ENCODE peak calls at places on chromosomes 11 and 22, in five cellular contexts. One of them, this sample, is unnamed.

GRCh38 chr22:45998638-45999378 is 21.8 kb upstream of the WNT7B start:
- DNase-seq in PC-3: no peak
- DNase-seq in fibroblast of villous mesenchyme: no peak
- DNase-seq in brain microvascular endothelial cell: no peak
- DNase-seq in IMR-90: no peak
- DNase-seq in this sample: no peak

GRCh38 chr11:67464411-67465189 is 4.5 kb downstream of the TMEM134 start:
- DNase-seq in PC-3: peak; percentile 93
- DNase-seq in IMR-90: peak; percentile 42
- DNase-seq in brain microvascular endothelial cell: peak; percentile 62
- DNase-seq in fibroblast of villous mesenchyme: peak; percentile 61
- DNase-seq in this sample: peak; percentile 25

GRCh38 chr11:28110108-28110838 is 2.1 kb downstream of the METTL15 start:
- DNase-seq in brain microvascular endothelial cell: peak; percentile 75
- DNase-seq in fibroblast of villous mesenchyme: peak; percentile 80
- DNase-seq in PC-3: peak; percentile 71
- DNase-seq in IMR-90: peak; percentile 78
- DNase-seq in this sample: peak; percentile 78

GRCh38 chr22:28402066-28402465 is 277.6 kb downstream of the TTC28 start:
- DNase-seq in fibroblast of villous mesenchyme: no peak
- DNase-seq in brain microvascular endothelial cell: no peak
- DNase-seq in PC-3: no peak
- DNase-seq in IMR-90: no peak
- DNase-seq in this sample: no peak

GRCh38 chr11:66882540-66882939 is 25.7 kb downstream of the LRFN4 start:
- DNase-seq in IMR-90: no peak
- DNase-seq in fibroblast of villous mesenchyme: no peak
- DNase-seq in brain microvascular endothelial cell: no peak
- DNase-seq in PC-3: no peak
- DNase-seq in this sample: no peak

GRCh38 chr11:20026629-20027545 is 133.4 kb downstream of the DBX1 start:
- DNase-seq in PC-3: peak; percentile 84
- DNase-seq in brain microvascular endothelial cell: no peak
- DNase-seq in IMR-90: no peak
- DNase-seq in fibroblast of villous mesenchyme: no peak
- DNase-seq in this sample: no peak

GRCh38 chr22:26534874-26535470 is 22.7 kb upstream of the TFIP11 start:
- DNase-seq in IMR-90: no peak
- DNase-seq in PC-3: no peak
- DNase-seq in brain microvascular endothelial cell: no peak
- DNase-seq in fibroblast of villous mesenchyme: no peak
- DNase-seq in this sample: no peak

GRCh38 chr11:23542171-23542570 is 681.9 kb upstream of the CCDC179 start:
- DNase-seq in brain microvascular endothelial cell: no peak
- DNase-seq in fibroblast of villous mesenchyme: no peak
- DNase-seq in PC-3: no peak
- DNase-seq in IMR-90: no peak
- DNase-seq in this sample: no peak

GRCh38 chr11:32382339-32383049 is 52.8 kb downstream of the WT1 start:
- DNase-seq in PC-3: peak; percentile 11
- DNase-seq in fibroblast of villous mesenchyme: peak; percentile 81
- DNase-seq in IMR-90: no peak
- DNase-seq in brain microvascular endothelial cell: no peak
- DNase-seq in this sample: no peak

GRCh38 chr11:73017024-73017751 is 124.9 kb downstream of the FCHSD2 start:
- DNase-seq in brain microvascular endothelial cell: no peak
- DNase-seq in PC-3: no peak
- DNase-seq in IMR-90: no peak
- DNase-seq in fibroblast of villous mesenchyme: no peak
- DNase-seq in this sample: no peak

GRCh38 chr22:29307658-29308147 is 1.3 kb downstream of the GAS2L1 start:
- DNase-seq in fibroblast of villous mesenchyme: no peak
- DNase-seq in brain microvascular endothelial cell: no peak
- DNase-seq in IMR-90: no peak
- DNase-seq in PC-3: peak; percentile 18
- DNase-seq in this sample: no peak

GRCh38 chr22:28801845-28802594 is 1.7 kb upstream of the XBP1 start:
- DNase-seq in brain microvascular endothelial cell: no peak
- DNase-seq in PC-3: no peak
- DNase-seq in fibroblast of villous mesenchyme: peak; percentile 51
- DNase-seq in IMR-90: no peak
- DNase-seq in this sample: peak; percentile 42

GRCh38 chr11:128544625-128545024 is 42.7 kb downstream of the ETS1 start:
- DNase-seq in fibroblast of villous mesenchyme: peak; percentile 71
- DNase-seq in brain microvascular endothelial cell: no peak
- DNase-seq in PC-3: no peak
- DNase-seq in IMR-90: peak; percentile 77
- DNase-seq in this sample: peak; percentile 42

GRCh38 chr11:74672332-74672955 is 58.8 kb downstream of the CHRDL2 start:
- DNase-seq in IMR-90: no peak
- DNase-seq in fibroblast of villous mesenchyme: peak; percentile 46
- DNase-seq in brain microvascular endothelial cell: no peak
- DNase-seq in PC-3: peak; percentile 23
- DNase-seq in this sample: no peak

GRCh38 chr11:74670171-74670570 is 61.1 kb downstream of the CHRDL2 start:
- DNase-seq in PC-3: no peak
- DNase-seq in IMR-90: no peak
- DNase-seq in fibroblast of villous mesenchyme: no peak
- DNase-seq in brain microvascular endothelial cell: no peak
- DNase-seq in this sample: no peak

GRCh38 chr11:74671520-74672196 is 59.6 kb downstream of the CHRDL2 start:
- DNase-seq in fibroblast of villous mesenchyme: peak; percentile 30
- DNase-seq in PC-3: peak; percentile 83
- DNase-seq in brain microvascular endothelial cell: peak; percentile 48
- DNase-seq in IMR-90: peak; percentile 86
- DNase-seq in this sample: peak; percentile 85

GRCh38 chr11:74672956-74673895 is 58.0 kb downstream of the CHRDL2 start:
- DNase-seq in IMR-90: peak; percentile 100
- DNase-seq in PC-3: peak; percentile 94
- DNase-seq in fibroblast of villous mesenchyme: peak; percentile 99
- DNase-seq in brain microvascular endothelial cell: peak; percentile 99
- DNase-seq in this sample: peak; percentile 99

DNA sequence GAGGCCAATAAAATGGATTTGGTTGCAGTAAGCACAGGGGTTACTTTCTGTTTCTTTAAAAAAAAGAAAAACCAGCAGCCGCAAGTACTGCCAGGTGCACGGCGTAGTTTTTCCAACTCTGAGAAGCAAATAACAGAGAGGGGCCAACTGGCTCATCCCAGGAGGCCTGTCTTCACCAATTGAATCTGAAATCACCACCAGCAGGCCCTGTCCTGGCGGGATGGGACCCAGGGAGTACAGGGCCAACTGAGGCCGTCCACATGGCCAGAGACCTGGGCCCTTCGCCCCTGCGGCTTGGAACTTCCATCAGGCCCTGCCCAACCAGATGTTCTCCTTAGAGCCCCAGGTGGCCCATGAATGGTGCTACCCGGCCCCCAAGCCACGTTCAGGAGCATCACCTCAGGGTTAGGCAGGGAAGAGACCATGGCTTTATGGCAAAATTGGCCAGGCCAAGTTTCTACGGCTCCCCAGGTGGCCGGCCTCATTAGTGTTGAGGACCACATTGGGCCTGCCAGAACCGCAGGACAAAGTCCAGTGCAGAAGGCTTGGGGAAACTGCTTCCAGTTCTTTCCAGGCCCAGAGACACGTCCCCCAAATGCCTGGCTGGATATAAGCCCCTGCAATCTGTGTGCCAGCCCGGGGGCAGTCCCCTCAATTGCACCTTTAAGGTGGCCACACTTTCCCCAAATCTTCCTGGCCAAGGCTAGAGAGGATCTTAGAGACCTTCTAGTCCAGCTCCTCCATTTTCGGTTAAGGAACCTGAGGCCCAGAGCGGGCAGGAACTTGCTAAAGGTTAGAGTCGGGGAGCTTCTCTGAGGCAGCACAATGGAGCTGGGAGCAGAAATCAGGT is 61.7 kb downstream of the CHRDL2 start:
- DNase-seq in fibroblast of villous mesenchyme: no peak
- DNase-seq in IMR-90: no peak
- DNase-seq in brain microvascular endothelial cell: no peak
- DNase-seq in PC-3: no peak
- DNase-seq in this sample: no peak
- H3K4me3 ChIP-seq in fibroblast of villous mesenchyme: no peak overlapping the region
- H3K4me3 ChIP-seq in IMR-90: no peak overlapping the region
- H3K4me3 ChIP-seq in brain microvascular endothelial cell: no peak overlapping the region
- H3K4me3 ChIP-seq in PC-3: no peak overlapping the region
- H3K4me3 ChIP-seq in this sample: no peak overlapping the region

GRCh38 chr22:37735054-37735453 is 38.2 kb downstream of the TRIOBP start:
- DNase-seq in PC-3: no peak
- DNase-seq in IMR-90: no peak
- DNase-seq in fibroblast of villous mesenchyme: no peak
- DNase-seq in brain microvascular endothelial cell: no peak
- DNase-seq in this sample: no peak
- TF ChIP-seq CTCF in PC-3: no peak
- TF ChIP-seq CTCF in IMR-90: peak; percentile 37
- TF ChIP-seq CTCF in fibroblast of villous mesenchyme: peak; percentile 52
- TF ChIP-seq CTCF in brain microvascular endothelial cell: peak; percentile 60
- TF ChIP-seq CTCF in this sample: peak; percentile 35

DNA sequence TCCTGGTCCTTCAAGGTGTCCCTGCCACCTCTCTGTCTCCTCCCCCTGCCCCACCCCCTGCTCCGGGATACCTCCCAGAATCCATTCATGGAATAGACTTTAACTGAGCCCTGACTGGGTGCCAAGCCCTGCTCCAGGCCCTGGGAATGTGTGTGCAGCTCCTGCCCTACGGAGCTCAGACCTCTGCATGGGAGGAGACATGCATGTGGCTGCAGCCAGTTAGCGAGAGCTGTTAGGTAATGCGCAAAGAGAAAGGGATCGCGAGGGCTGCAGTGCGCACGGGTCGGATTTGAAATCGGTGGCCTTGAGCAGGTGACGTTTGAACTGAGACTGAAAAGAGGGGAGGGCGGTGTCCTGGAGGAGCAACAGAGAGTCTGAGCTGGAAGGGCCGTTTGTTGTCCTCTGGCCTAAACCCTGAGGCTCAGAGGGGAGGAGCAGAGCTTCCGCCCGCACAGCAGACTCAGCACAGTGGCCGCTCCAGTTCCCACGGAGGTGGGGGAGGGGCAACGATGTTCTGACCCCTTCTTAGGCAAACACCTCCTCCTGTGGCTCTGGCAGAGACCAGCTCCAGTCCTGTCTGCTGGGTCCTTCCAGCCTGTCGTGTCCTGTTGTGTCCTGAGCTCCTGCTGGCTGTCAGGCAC is 19.8 kb upstream of the LRRC10B start:
- DNase-seq in IMR-90: no peak
- DNase-seq in fibroblast of villous mesenchyme: peak; percentile 28
- DNase-seq in brain microvascular endothelial cell: peak; percentile 28
- DNase-seq in PC-3: peak; percentile 90
- DNase-seq in this sample: peak; percentile 30
- H3K4me3 ChIP-seq in IMR-90: no peak overlapping the region
- H3K4me3 ChIP-seq in fibroblast of villous mesenchyme: no peak overlapping the region
- H3K4me3 ChIP-seq in brain microvascular endothelial cell: no peak overlapping the region
- H3K4me3 ChIP-seq in PC-3: peak overlapping the region; percentile 54
- H3K4me3 ChIP-seq in this sample: no peak overlapping the region

GRCh38 chr11:37978647-37979046 is 1380.6 kb upstream of the RAG2 start:
- DNase-seq in IMR-90: no peak
- DNase-seq in PC-3: no peak
- DNase-seq in brain microvascular endothelial cell: no peak
- DNase-seq in fibroblast of villous mesenchyme: peak; percentile 47
- DNase-seq in this sample: no peak

GRCh38 chr11:37972691-37973090 is 1374.7 kb upstream of the RAG2 start:
- DNase-seq in PC-3: peak; percentile 6
- DNase-seq in brain microvascular endothelial cell: no peak
- DNase-seq in fibroblast of villous mesenchyme: peak; percentile 44
- DNase-seq in IMR-90: no peak
- DNase-seq in this sample: no peak

GRCh38 chr11:37973926-37974325 is 1375.9 kb upstream of the RAG2 start:
- DNase-seq in brain microvascular endothelial cell: peak; percentile 46
- DNase-seq in fibroblast of villous mesenchyme: peak; percentile 2
- DNase-seq in IMR-90: no peak
- DNase-seq in PC-3: no peak
- DNase-seq in this sample: no peak
- TF ChIP-seq CTCF in brain microvascular endothelial cell: no peak
- TF ChIP-seq CTCF in fibroblast of villous mesenchyme: no peak
- TF ChIP-seq CTCF in IMR-90: no peak
- TF ChIP-seq CTCF in PC-3: no peak
- TF ChIP-seq CTCF in this sample: no peak

GRCh38 chr11:10855295-10855694 is 2.6 kb downstream of the ZBED5 start:
- DNase-seq in PC-3: no peak
- DNase-seq in fibroblast of villous mesenchyme: no peak
- DNase-seq in IMR-90: no peak
- DNase-seq in brain microvascular endothelial cell: no peak
- DNase-seq in this sample: no peak
- H3K4me3 ChIP-seq in PC-3: peak overlapping the region; percentile 76
- H3K4me3 ChIP-seq in fibroblast of villous mesenchyme: no peak overlapping the region
- H3K4me3 ChIP-seq in IMR-90: no peak overlapping the region
- H3K4me3 ChIP-seq in brain microvascular endothelial cell: no peak overlapping the region
- H3K4me3 ChIP-seq in this sample: no peak overlapping the region

GRCh38 chr11:117945047-117945820 is 16.0 kb upstream of the TMPRSS13 start:
- DNase-seq in brain microvascular endothelial cell: no peak
- DNase-seq in IMR-90: no peak
- DNase-seq in PC-3: no peak
- DNase-seq in fibroblast of villous mesenchyme: no peak
- DNase-seq in this sample: no peak
- TF ChIP-seq CTCF in brain microvascular endothelial cell: peak; percentile 28
- TF ChIP-seq CTCF in IMR-90: no peak
- TF ChIP-seq CTCF in PC-3: peak; percentile 28
- TF ChIP-seq CTCF in fibroblast of villous mesenchyme: no peak
- TF ChIP-seq CTCF in this sample: peak; percentile 10

GRCh38 chr11:830295-831131 is 2.2 kb upstream of the CD151 start:
- DNase-seq in fibroblast of villous mesenchyme: peak; percentile 63
- DNase-seq in IMR-90: no peak
- DNase-seq in brain microvascular endothelial cell: peak; percentile 51
- DNase-seq in PC-3: no peak
- DNase-seq in this sample: no peak
- H3K4me3 ChIP-seq in fibroblast of villous mesenchyme: peak overlapping the region; percentile 46
- H3K4me3 ChIP-seq in IMR-90: no peak overlapping the region
- H3K4me3 ChIP-seq in brain microvascular endothelial cell: peak overlapping the region; percentile 42
- H3K4me3 ChIP-seq in PC-3: no peak overlapping the region
- H3K4me3 ChIP-seq in this sample: peak overlapping the region; percentile 10

GRCh38 chr11:892106-892505 is 18.5 kb downstream of the CHID1 start:
- DNase-seq in fibroblast of villous mesenchyme: no peak
- DNase-seq in IMR-90: no peak
- DNase-seq in PC-3: no peak
- DNase-seq in brain microvascular endothelial cell: no peak
- DNase-seq in this sample: no peak
- TF ChIP-seq CTCF in fibroblast of villous mesenchyme: peak; percentile 14
- TF ChIP-seq CTCF in IMR-90: no peak
- TF ChIP-seq CTCF in PC-3: no peak
- TF ChIP-seq CTCF in brain microvascular endothelial cell: peak; percentile 39
- TF ChIP-seq CTCF in this sample: no peak

DNA sequence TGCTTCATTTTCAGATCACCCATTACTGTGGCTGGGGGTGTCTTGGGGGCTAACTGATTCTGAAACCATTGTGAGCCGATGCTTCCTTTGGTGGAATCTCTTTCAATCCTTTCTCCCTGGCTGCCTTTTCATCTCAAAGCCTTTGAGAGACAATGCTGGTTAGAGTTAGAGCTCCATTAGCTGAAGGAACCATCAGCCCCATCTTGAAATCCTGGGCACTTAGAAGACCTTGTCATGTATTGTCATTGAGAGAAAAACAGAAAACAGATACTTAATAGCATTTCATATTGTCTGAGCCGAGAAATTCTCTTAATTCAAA is 6.7 kb downstream of the TEAD1 start:
- DNase-seq in brain microvascular endothelial cell: no peak
- DNase-seq in PC-3: no peak
- DNase-seq in IMR-90: no peak
- DNase-seq in fibroblast of villous mesenchyme: no peak
- DNase-seq in this sample: no peak
- H3K4me3 ChIP-seq in brain microvascular endothelial cell: no peak overlapping the region
- H3K4me3 ChIP-seq in PC-3: no peak overlapping the region
- H3K4me3 ChIP-seq in IMR-90: no peak overlapping the region
- H3K4me3 ChIP-seq in fibroblast of villous mesenchyme: no peak overlapping the region
- H3K4me3 ChIP-seq in this sample: no peak overlapping the region

GRCh38 chr22:20956258-20957117 is 10.6 kb upstream of the AIFM3 start:
- DNase-seq in fibroblast of villous mesenchyme: no peak
- DNase-seq in brain microvascular endothelial cell: peak; percentile 9
- DNase-seq in PC-3: peak; percentile 75
- DNase-seq in IMR-90: peak; percentile 25
- DNase-seq in this sample: peak; percentile 51
- TF ChIP-seq CTCF in fibroblast of villous mesenchyme: no peak
- TF ChIP-seq CTCF in brain microvascular endothelial cell: no peak
- TF ChIP-seq CTCF in PC-3: peak; percentile 50
- TF ChIP-seq CTCF in IMR-90: no peak
- TF ChIP-seq CTCF in this sample: no peak